ENCODE peak calls at places on chromosomes 11 and 22, in seven cellular contexts. W is cardiac muscle cell, N is cardiac fibroblast, M is fibroblast of lung, D is GM12878, Y is fibroblast of pulmonary artery, X is body of pancreas. A is an unnamed sample.

GRCh38 chr11:120001161-120002135 is 136.5 kb downstream of the TRIM29 start:
- DNase-seq in W (no peak), N (no peak), M (no peak), D (no peak), Y (no peak), X (no peak), A (no peak)

GRCh38 chr11:1837171-1838076 is 1.4 kb upstream of the TNNI2 start:
- DNase-seq in W (peak; percentile 85), N (peak; percentile 78), M (peak; percentile 28), D (no peak), Y (peak; percentile 59), X (peak; percentile 62), A (no peak)

GRCh38 chr11:5151713-5152153 is 2.8 kb downstream of the OR52A1 start:
- DNase-seq in W (peak; percentile 6), N (no peak), M (no peak), D (no peak), Y (no peak), X (no peak), A (no peak)

GRCh38 chr11:11155962-11156815 is 196.9 kb downstream of the CSNK2A3 start:
- DNase-seq in W (peak; percentile 30), N (no peak), M (no peak), D (no peak), Y (no peak), X (no peak), A (no peak)

GRCh38 chr22:50733521-50734342 is 4.3 kb upstream of the ACR start:
- DNase-seq in W (no peak), N (peak; percentile 20), M (peak; percentile 23), D (no peak), Y (peak; percentile 14), X (no peak), A (no peak)

GRCh38 chr22:46638601-46639431 is 18.6 kb downstream of the GRAMD4 start:
- DNase-seq in W (no peak), N (peak; percentile 42), M (no peak), D (no peak), Y (peak; percentile 54), X (peak; percentile 77), A (no peak)

GRCh38 chr22:45334068-45334467 is 24.3 kb downstream of the FAM118A start:
- DNase-seq in W (no peak), N (peak; percentile 41), M (peak; percentile 63), D (no peak), Y (no peak), X (no peak), A (no peak)

GRCh38 chr22:27132896-27133500 is 475.6 kb downstream of the MIAT start:
- DNase-seq in W (peak; percentile 24), N (no peak), M (no peak), D (no peak), Y (no peak), X (no peak), A (no peak)

GRCh38 chr22:49929553-49929979 is 11.1 kb downstream of the CRELD2 start:
- DNase-seq in W (peak; percentile 74), N (peak; percentile 46), M (no peak), D (no peak), Y (peak; percentile 35), X (no peak), A (no peak)

GRCh38 chr22:44345872-44346271 is 33.1 kb upstream of the SHISAL1 start:
- DNase-seq in W (no peak), N (no peak), M (no peak), D (no peak), Y (no peak), X (no peak), A (no peak)

GRCh38 chr22:26624788-26625187 is 3.0 kb downstream of the CRYBA4 start:
- DNase-seq in W (no peak), N (no peak), M (no peak), D (no peak), Y (no peak), X (no peak), A (no peak)

GRCh38 chr11:68353118-68353517 is 40.7 kb downstream of the LRP5 start:
- DNase-seq in W (no peak), N (no peak), M (no peak), D (no peak), Y (no peak), X (no peak), A (no peak)

GRCh38 chr11:64055077-64055476 is 19.3 kb downstream of the FLRT1 start:
- DNase-seq in W (peak; percentile 27), N (no peak), M (no peak), D (no peak), Y (no peak), X (no peak), A (no peak)

GRCh38 chr11:95156133-95156731 is 66.6 kb downstream of the ENDOD1 start:
- DNase-seq in W (no peak), N (no peak), M (no peak), D (no peak), Y (no peak), X (no peak), A (no peak)

GRCh38 chr11:131760191-131760951 is 390.0 kb downstream of the NTM start:
- DNase-seq in W (no peak), N (peak; percentile 85), M (peak; percentile 86), D (no peak), Y (peak; percentile 92), X (peak; percentile 20), A (peak; percentile 84)

GRCh38 chr11:34757026-34757451 is 136.1 kb downstream of the EHF start:
- DNase-seq in W (no peak), N (peak; percentile 44), M (no peak), D (no peak), Y (peak; percentile 28), X (no peak), A (peak; percentile 64)

GRCh38 chr11:34758262-34758661 is 137.4 kb downstream of the EHF start:
- DNase-seq in W (no peak), N (peak; percentile 87), M (peak; percentile 2), D (no peak), Y (peak; percentile 71), X (no peak), A (no peak)

GRCh38 chr11:34756591-34756990 is 135.7 kb downstream of the EHF start:
- DNase-seq in W (no peak), N (no peak), M (no peak), D (no peak), Y (peak; percentile 10), X (no peak), A (no peak)

GRCh38 chr11:34754171-34754823 is 133.4 kb downstream of the EHF start:
- DNase-seq in W (no peak), N (no peak), M (no peak), D (no peak), Y (peak; percentile 21), X (no peak), A (peak; percentile 12)

GRCh38 chr11:34755671-34756070 is 134.8 kb downstream of the EHF start:
- DNase-seq in W (no peak), N (no peak), M (no peak), D (no peak), Y (no peak), X (no peak), A (no peak)
- H3K4me3 ChIP-seq in W (no peak overlapping the region), N (no peak overlapping the region), M (no peak overlapping the region), D (no peak overlapping the region), Y (no peak overlapping the region), X (no peak overlapping the region), A (no peak overlapping the region)

DNA sequence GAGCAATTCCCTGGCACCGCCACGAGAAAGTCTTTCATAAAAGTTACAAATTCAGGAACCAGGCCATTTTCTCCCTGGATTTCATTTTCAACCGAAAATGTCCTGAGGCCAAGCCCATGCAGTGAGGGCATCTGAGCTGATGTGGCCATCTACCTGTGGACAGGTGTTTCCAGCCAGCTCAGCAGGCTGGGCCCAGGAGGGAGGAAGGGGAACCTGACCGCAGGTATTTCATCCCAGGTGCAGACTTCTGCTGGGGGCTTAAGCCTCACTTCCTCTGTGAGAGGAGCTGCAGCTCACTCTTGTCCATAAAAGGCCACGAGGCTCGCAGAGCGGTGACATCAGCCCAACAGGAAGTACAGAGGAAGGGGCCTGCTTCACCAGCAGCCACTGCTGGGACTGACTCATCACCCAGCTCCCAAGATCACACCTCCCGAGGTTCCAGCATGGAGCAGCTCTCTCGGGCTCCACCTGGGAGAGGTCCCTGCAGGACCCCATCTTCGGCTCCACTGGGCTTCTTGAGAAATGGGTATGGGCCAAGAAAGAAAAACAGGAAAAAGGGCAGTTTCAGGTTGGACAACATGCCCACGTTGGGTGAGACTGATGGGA is 56.4 kb downstream of the MYH9 start:
- DNase-seq in W (peak; percentile 74), N (peak; percentile 89), M (peak; percentile 98), D (peak; percentile 81), Y (peak; percentile 96), X (peak; percentile 87), A (peak; percentile 92)
- H3K4me3 ChIP-seq in W (no peak overlapping the region), N (no peak overlapping the region), M (no peak overlapping the region), D (peak overlapping the region; percentile 59), Y (no peak overlapping the region), X (no peak overlapping the region), A (no peak overlapping the region)

DNA sequence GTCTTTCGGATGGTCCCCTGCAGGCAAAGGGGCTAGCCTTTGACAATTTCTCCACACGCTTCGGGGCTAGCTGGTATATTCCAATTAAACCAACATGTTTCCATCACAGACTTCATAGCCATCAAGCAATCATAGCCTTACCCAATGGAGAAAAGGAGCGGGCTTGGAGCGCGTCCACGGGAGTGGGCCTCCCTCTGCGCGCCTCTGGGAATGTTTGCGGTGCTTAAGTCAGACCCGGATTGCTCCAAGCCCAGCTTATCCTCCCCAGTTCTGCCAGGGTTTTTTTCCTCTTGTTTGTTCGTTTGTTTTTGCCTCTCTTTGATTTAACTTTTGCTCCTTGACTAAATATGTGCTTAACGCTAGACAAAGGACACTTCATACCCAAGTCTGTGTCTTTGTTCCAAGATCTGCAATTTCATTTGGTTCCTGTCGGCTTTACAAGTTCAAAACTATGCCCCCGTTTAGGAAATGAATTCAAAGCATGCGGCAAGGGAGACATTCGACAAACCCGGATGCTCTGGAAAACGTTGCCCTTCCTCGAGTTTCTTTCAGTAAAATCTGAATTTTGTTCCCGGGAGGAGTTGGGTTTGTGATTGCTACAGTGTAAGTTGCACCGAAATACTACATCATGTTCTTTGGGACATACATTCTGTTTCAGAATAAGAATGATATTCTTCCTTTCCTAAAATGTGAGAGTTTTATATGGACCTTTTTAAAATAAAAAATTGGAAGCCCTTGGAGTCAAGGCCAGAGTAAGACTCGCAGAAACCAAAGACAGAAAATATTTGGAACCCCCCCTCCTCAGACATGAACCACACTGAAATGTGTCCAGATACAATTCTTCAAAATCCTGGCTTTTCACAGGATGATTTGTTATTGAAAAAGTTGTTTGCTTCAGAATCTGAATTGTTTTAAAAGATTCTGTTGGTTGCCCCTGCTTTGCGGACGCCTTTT is 900 bp upstream of the GLB1L2 start:
- DNase-seq in W (no peak), N (no peak), M (no peak), D (no peak), Y (no peak), X (no peak), A (no peak)
- H3K4me3 ChIP-seq in W (peak overlapping the region; percentile 33), N (no peak overlapping the region), M (no peak overlapping the region), D (no peak overlapping the region), Y (peak overlapping the region; percentile 41), X (no peak overlapping the region), A (peak overlapping the region; percentile 40)

GRCh38 chr11:17077240-17077519 is 287 bp downstream of the RPS13 start:
- DNase-seq in W (peak; percentile 58), N (no peak), M (no peak), D (no peak), Y (no peak), X (no peak), A (no peak)
- H3K4me3 ChIP-seq in W (peak overlapping the region; percentile 70), N (peak overlapping the region; percentile 98), M (peak overlapping the region; percentile 99), D (peak overlapping the region; percentile 84), Y (peak overlapping the region; percentile 98), X (peak overlapping the region; percentile 88), A (peak overlapping the region; percentile 99)

DNA sequence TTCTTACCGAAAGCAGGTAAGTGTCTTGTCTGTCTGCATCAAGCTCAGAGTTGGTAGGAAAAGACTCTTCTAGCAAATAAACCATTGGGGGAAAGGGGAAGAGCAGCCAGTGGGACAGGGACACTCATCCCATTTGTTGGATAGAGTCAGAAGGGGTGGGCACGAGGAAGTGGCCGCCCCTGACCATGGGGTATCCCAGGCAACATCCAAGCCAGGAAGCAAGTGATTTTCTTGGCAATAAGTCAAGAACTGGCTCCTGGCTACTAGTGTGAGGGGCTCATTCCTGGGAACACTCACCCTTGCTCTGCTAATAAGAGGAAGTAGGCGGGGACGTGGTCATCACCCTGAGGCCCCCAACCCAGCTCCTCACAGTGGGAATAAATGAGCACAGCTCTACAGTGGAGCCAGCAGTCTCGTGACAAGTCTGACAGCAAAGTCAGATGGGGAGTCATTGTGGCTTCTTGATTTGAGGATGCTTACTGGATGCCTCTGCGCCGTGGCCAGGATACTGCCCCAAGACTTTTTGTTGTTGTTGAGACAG is 6.7 kb downstream of the SLC25A18 start:
- DNase-seq in W (peak; percentile 34), N (peak; percentile 72), M (peak; percentile 39), D (no peak), Y (peak; percentile 84), X (no peak), A (peak; percentile 55)
- H3K4me3 ChIP-seq in W (no peak overlapping the region), N (no peak overlapping the region), M (no peak overlapping the region), D (no peak overlapping the region), Y (peak overlapping the region; percentile 21), X (no peak overlapping the region), A (peak overlapping the region; percentile 1)